ENCODE peak calls at places on chromosomes 16 and 17, in four cellular contexts. One of them, this sample, is unnamed.

GRCh38 chr17:76461765-76462555 is 5.4 kb upstream of the AANAT start:
- DNase-seq in HCT116: no peak
- DNase-seq in SK-N-SH: no peak
- DNase-seq in sigmoid colon: no peak
- DNase-seq in this sample: no peak

GRCh38 chr17:67488161-67488560 is 111.1 kb downstream of the PITPNC1 start:
- DNase-seq in HCT116: no peak
- DNase-seq in SK-N-SH: peak
- DNase-seq in sigmoid colon: peak
- DNase-seq in this sample: peak

GRCh38 chr16:53745126-53745525 is 41.2 kb downstream of the FTO start:
- DNase-seq in HCT116: no peak
- DNase-seq in SK-N-SH: no peak
- DNase-seq in sigmoid colon: no peak
- DNase-seq in this sample: no peak

GRCh38 chr17:8189041-8189710 is 804 bp downstream of the BORCS6 start:
- DNase-seq in HCT116: no peak
- DNase-seq in SK-N-SH: no peak
- DNase-seq in sigmoid colon: no peak
- DNase-seq in this sample: peak

GRCh38 chr16:11085025-11085485 is 140.7 kb downstream of the CLEC16A start:
- DNase-seq in HCT116: no peak
- DNase-seq in SK-N-SH: peak
- DNase-seq in sigmoid colon: peak
- DNase-seq in this sample: no peak

GRCh38 chr16:70706948-70707465 is 21.2 kb upstream of the MTSS2 start:
- DNase-seq in HCT116: no peak
- DNase-seq in SK-N-SH: no peak
- DNase-seq in sigmoid colon: peak
- DNase-seq in this sample: no peak

GRCh38 chr16:66387817-66388332 is 21.4 kb downstream of the CDH5 start:
- DNase-seq in HCT116: no peak
- DNase-seq in SK-N-SH: no peak
- DNase-seq in sigmoid colon: peak
- DNase-seq in this sample: no peak

GRCh38 chr17:4584125-4584834 is at the start of gene SMTNL2:
- DNase-seq in HCT116: no peak
- DNase-seq in SK-N-SH: peak
- DNase-seq in sigmoid colon: peak
- DNase-seq in this sample: peak

GRCh38 chr17:77555741-77556291 is 402.7 kb upstream of the TNRC6C start:
- DNase-seq in HCT116: no peak
- DNase-seq in SK-N-SH: peak
- DNase-seq in sigmoid colon: peak
- DNase-seq in this sample: no peak

GRCh38 chr17:82273327-82274133 is at the start of gene CSNK1D:
- DNase-seq in HCT116: peak
- DNase-seq in SK-N-SH: peak
- DNase-seq in sigmoid colon: peak
- DNase-seq in this sample: peak

GRCh38 chr17:81920612-81921530 is 2.9 kb upstream of the SIRT7 start:
- DNase-seq in HCT116: no peak
- DNase-seq in SK-N-SH: no peak
- DNase-seq in sigmoid colon: no peak
- DNase-seq in this sample: no peak

GRCh38 chr17:32927724-32928526 is at the start of gene TMEM98:
- DNase-seq in HCT116: no peak
- DNase-seq in SK-N-SH: peak
- DNase-seq in sigmoid colon: no peak
- DNase-seq in this sample: peak

GRCh38 chr17:18980682-18981384 is 23.7 kb downstream of the FAM83G start:
- DNase-seq in HCT116: no peak
- DNase-seq in SK-N-SH: no peak
- DNase-seq in sigmoid colon: no peak
- DNase-seq in this sample: no peak

GRCh38 chr16:86827521-86827920 is 249.2 kb downstream of the FOXL1 start:
- DNase-seq in HCT116: no peak
- DNase-seq in SK-N-SH: no peak
- DNase-seq in sigmoid colon: peak
- DNase-seq in this sample: no peak

GRCh38 chr17:59498421-59499307 is 66.7 kb upstream of the DHX40 start:
- DNase-seq in HCT116: no peak
- DNase-seq in SK-N-SH: peak
- DNase-seq in sigmoid colon: no peak
- DNase-seq in this sample: no peak

GRCh38 chr17:38815576-38816193 is 9.4 kb downstream of the CWC25 start:
- DNase-seq in HCT116: no peak
- DNase-seq in SK-N-SH: no peak
- DNase-seq in sigmoid colon: no peak
- DNase-seq in this sample: no peak

GRCh38 chr16:20938426-20938825 is 37.9 kb downstream of the LYRM1 start:
- DNase-seq in HCT116: no peak
- DNase-seq in SK-N-SH: no peak
- DNase-seq in sigmoid colon: no peak
- DNase-seq in this sample: no peak

GRCh38 chr17:7431231-7431630 is 2.6 kb downstream of the SPEM3 start:
- DNase-seq in HCT116: no peak
- DNase-seq in SK-N-SH: no peak
- DNase-seq in sigmoid colon: no peak
- DNase-seq in this sample: no peak

GRCh38 chr17:49766918-49767530 is 3.1 kb upstream of the FAM117A start:
- DNase-seq in HCT116: no peak
- DNase-seq in SK-N-SH: no peak
- DNase-seq in sigmoid colon: no peak
- DNase-seq in this sample: no peak

GRCh38 chr17:5237541-5238016 is 2.9 kb upstream of the SCIMP start:
- DNase-seq in HCT116: peak
- DNase-seq in SK-N-SH: peak
- DNase-seq in sigmoid colon: no peak
- DNase-seq in this sample: peak

GRCh38 chr16:10907757-10908045 is 30.7 kb downstream of the CIITA start:
- DNase-seq in HCT116: no peak
- DNase-seq in SK-N-SH: no peak
- DNase-seq in sigmoid colon: no peak
- DNase-seq in this sample: no peak

GRCh38 chr17:30246460-30246859 is 11.0 kb upstream of the SLC6A4 start:
- DNase-seq in HCT116: no peak
- DNase-seq in SK-N-SH: no peak
- DNase-seq in sigmoid colon: no peak
- DNase-seq in this sample: no peak

GRCh38 chr17:16419929-16420271 is 4.5 kb downstream of the TRPV2 start:
- DNase-seq in HCT116: no peak
- DNase-seq in SK-N-SH: no peak
- DNase-seq in sigmoid colon: no peak
- DNase-seq in this sample: no peak

GRCh38 chr17:55845385-55845784 is 94.5 kb downstream of the PCTP start:
- DNase-seq in HCT116: no peak
- DNase-seq in SK-N-SH: peak
- DNase-seq in sigmoid colon: peak
- DNase-seq in this sample: peak

GRCh38 chr16:75317101-75317522 is 65.7 kb upstream of the BCAR1 start:
- DNase-seq in HCT116: no peak
- DNase-seq in SK-N-SH: no peak
- DNase-seq in sigmoid colon: no peak
- DNase-seq in this sample: peak

GRCh38 chr16:18983565-18984424 is at the start of gene TMC7:
- DNase-seq in HCT116: peak
- DNase-seq in SK-N-SH: peak
- DNase-seq in sigmoid colon: peak
- DNase-seq in this sample: peak

GRCh38 chr16:79509221-79509631 is 91.3 kb downstream of the MAF start:
- DNase-seq in HCT116: no peak
- DNase-seq in SK-N-SH: peak
- DNase-seq in sigmoid colon: peak
- DNase-seq in this sample: peak

GRCh38 chr17:77422104-77422782 is 281.5 kb downstream of the SEC14L1 start:
- DNase-seq in HCT116: no peak
- DNase-seq in SK-N-SH: no peak
- DNase-seq in sigmoid colon: peak
- DNase-seq in this sample: no peak

GRCh38 chr16:14310519-14310991 is 239.4 kb downstream of the MRTFB start:
- DNase-seq in HCT116: no peak
- DNase-seq in SK-N-SH: peak
- DNase-seq in sigmoid colon: no peak
- DNase-seq in this sample: no peak

GRCh38 chr17:82932146-82933005 is 92.6 kb upstream of the ZNF750 start:
- DNase-seq in HCT116: no peak
- DNase-seq in SK-N-SH: no peak
- DNase-seq in sigmoid colon: peak
- DNase-seq in this sample: peak

GRCh38 chr16:86961133-86961720 is 356.0 kb downstream of the C16orf95 start:
- DNase-seq in HCT116: no peak
- DNase-seq in SK-N-SH: no peak
- DNase-seq in sigmoid colon: peak
- DNase-seq in this sample: no peak

GRCh38 chr16:10609410-10609774 is 29.0 kb upstream of the EMP2 start:
- DNase-seq in HCT116: no peak
- DNase-seq in SK-N-SH: no peak
- DNase-seq in sigmoid colon: no peak
- DNase-seq in this sample: no peak

GRCh38 chr17:29726721-29727252 is 104.1 kb upstream of the CORO6 start:
- DNase-seq in HCT116: no peak
- DNase-seq in SK-N-SH: peak
- DNase-seq in sigmoid colon: no peak
- DNase-seq in this sample: no peak

GRCh38 chr16:67719048-67719777 is at the start of gene GFOD2:
- DNase-seq in HCT116: peak
- DNase-seq in SK-N-SH: peak
- DNase-seq in sigmoid colon: peak
- DNase-seq in this sample: peak

DNA sequence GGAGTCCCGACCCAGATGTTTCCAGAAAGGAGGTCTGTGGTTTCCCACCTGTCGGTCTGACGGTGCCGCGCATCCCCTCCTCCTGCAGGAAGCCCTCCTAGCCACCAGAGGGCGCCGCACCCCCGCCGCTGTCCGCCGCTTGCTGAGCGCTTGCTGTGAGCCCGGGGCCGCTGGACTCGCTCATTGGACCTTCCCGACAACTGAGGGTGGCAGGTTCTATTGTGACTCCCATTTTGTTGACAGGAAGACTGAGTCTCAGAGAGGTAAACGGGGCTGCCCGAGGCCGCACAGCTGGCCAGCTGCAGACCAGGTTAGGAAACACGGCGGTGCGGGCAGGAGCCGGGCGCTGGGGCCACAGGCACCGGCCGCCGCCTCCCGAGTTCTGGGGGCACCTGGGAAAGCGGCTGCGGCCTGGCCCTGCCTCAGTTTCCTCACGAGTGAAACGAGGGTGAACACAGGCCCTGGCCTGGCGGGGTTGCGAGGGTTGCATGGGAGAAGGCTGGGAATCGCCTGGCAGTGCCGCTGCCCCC is 191.1 kb upstream of the CIBAR2 start:
- DNase-seq in HCT116: peak
- DNase-seq in SK-N-SH: peak
- DNase-seq in sigmoid colon: peak
- DNase-seq in this sample: peak
- H3K4me3 ChIP-seq in HCT116: peak
- H3K4me3 ChIP-seq in SK-N-SH: peak
- H3K4me3 ChIP-seq in sigmoid colon: no peak
- H3K4me3 ChIP-seq in this sample: no peak

DNA sequence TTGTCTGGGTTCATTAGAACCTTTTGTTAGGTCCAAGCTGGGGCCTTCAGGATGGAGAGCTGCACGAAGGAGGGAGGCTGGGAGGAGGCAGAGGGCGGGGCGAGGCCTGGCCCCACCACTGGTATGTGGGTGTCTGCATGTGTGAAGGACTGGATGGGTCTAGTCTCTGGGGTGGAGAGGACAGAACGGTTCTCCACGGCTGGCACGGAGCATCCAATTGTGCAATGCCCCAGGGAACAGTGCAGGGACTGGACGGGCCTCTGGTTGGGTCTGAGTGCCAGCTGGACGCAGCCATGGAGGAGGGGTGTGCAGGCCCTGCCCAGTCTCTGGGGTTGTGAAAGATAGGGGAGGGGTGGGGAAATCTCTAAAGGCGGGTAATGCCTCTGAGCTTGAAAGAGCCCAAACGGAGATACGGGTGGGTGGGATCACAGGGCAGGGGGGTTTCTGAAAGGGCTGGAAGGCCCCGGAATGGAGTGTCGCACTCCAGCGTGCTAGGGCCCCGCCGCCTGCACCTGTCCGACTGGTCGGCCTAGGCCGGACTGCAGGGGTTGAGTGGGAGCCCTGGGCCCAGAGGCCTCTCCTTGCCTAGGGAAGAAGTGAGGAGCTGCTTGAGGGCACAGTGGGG is 1.6 kb downstream of the PPL start:
- DNase-seq in HCT116: no peak
- DNase-seq in SK-N-SH: no peak
- DNase-seq in sigmoid colon: peak
- DNase-seq in this sample: peak
- H3K4me3 ChIP-seq in HCT116: peak
- H3K4me3 ChIP-seq in SK-N-SH: no peak
- H3K4me3 ChIP-seq in sigmoid colon: peak
- H3K4me3 ChIP-seq in this sample: peak

GRCh38 chr17:21376835-21377690 is 906 bp downstream of the KCNJ12 start:
- DNase-seq in HCT116: no peak
- DNase-seq in SK-N-SH: peak
- DNase-seq in sigmoid colon: no peak
- DNase-seq in this sample: no peak
- H3K4me3 ChIP-seq in HCT116: peak
- H3K4me3 ChIP-seq in SK-N-SH: peak
- H3K4me3 ChIP-seq in sigmoid colon: peak
- H3K4me3 ChIP-seq in this sample: peak

GRCh38 chr16:73048292-73049050 is 543 bp upstream of the ZFHX3 start:
- DNase-seq in HCT116: no peak
- DNase-seq in SK-N-SH: peak
- DNase-seq in sigmoid colon: peak
- DNase-seq in this sample: peak

GRCh38 chr16:73049051-73049910 is 1.4 kb upstream of the ZFHX3 start:
- DNase-seq in HCT116: no peak
- DNase-seq in SK-N-SH: no peak
- DNase-seq in sigmoid colon: no peak
- DNase-seq in this sample: no peak

GRCh38 chr16:73046484-73047214 is 1.3 kb downstream of the ZFHX3 start:
- DNase-seq in HCT116: no peak
- DNase-seq in SK-N-SH: no peak
- DNase-seq in sigmoid colon: peak
- DNase-seq in this sample: no peak

GRCh38 chr16:73047536-73048291 is at the start of gene ZFHX3:
- DNase-seq in HCT116: no peak
- DNase-seq in SK-N-SH: peak
- DNase-seq in sigmoid colon: peak
- DNase-seq in this sample: peak

DNA sequence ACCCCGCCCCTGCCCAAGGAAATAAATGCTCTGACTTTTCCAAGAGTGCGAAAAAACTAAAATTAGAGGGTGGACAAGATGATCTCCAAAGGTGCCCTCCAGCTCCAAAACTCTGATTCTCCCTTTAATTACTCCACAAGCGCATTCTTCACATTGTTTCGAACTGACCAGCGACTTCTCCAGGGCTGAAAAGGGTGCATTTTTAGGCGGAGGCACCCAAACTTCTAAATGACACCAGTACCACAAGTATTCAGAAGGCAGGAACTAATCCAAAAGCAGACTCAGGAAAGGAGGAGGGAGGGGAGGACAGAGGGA is 750 bp downstream of the ZFHX3 start:
- DNase-seq in HCT116: no peak
- DNase-seq in SK-N-SH: no peak
- DNase-seq in sigmoid colon: no peak
- DNase-seq in this sample: no peak
- H3K4me3 ChIP-seq in HCT116: peak
- H3K4me3 ChIP-seq in SK-N-SH: peak
- H3K4me3 ChIP-seq in sigmoid colon: peak
- H3K4me3 ChIP-seq in this sample: peak

GRCh38 chr17:74454197-74455024 is 12.0 kb upstream of the CD300A start:
- DNase-seq in HCT116: peak
- DNase-seq in SK-N-SH: no peak
- DNase-seq in sigmoid colon: peak
- DNase-seq in this sample: peak
- H3K4me3 ChIP-seq in HCT116: peak
- H3K4me3 ChIP-seq in SK-N-SH: no peak
- H3K4me3 ChIP-seq in sigmoid colon: peak
- H3K4me3 ChIP-seq in this sample: peak